ENCODE peak calls at places on chromosomes 4 and X, in five cellular contexts. Y is transverse colon, J is endothelial cell, O is HAP-1, I is brain microvascular endothelial cell. S is an unnamed sample.
A peak's percentile ranks its signal among the peaks of the same experiment; 100 is the strongest.

GRCh38 chr4:80125252-80126177 is 52.5 kb upstream of the ANTXR2 start:
- DNase-seq in J (peak; percentile 6), I (no peak), O (no peak), Y (peak; percentile 8), S (no peak)

GRCh38 chrX:46770817-46771163 is 11.9 kb upstream of the SLC9A7 start:
- DNase-seq in I (peak; percentile 82), Y (no peak), O (no peak), J (no peak), S (no peak)

GRCh38 chr4:70158576-70158975 is 4.5 kb downstream of the PRR27 start:
- DNase-seq in O (no peak), Y (no peak), J (no peak), I (no peak), S (peak; percentile 66)

GRCh38 chr4:40086421-40086820 is 29.8 kb downstream of the N4BP2 start:
- DNase-seq in J (no peak), Y (no peak), I (no peak), O (no peak), S (no peak)

GRCh38 chrX:8341814-8342590 is 122.6 kb upstream of the VCX3B start:
- DNase-seq in O (no peak), J (no peak), I (no peak), Y (no peak), S (no peak)

GRCh38 chr4:94757192-94758140 is at the start of gene BMPR1B:
- DNase-seq in J (peak; percentile 36), O (peak; percentile 74), Y (no peak), I (peak; percentile 46), S (no peak)

GRCh38 chr4:139745111-139745639 is 79.6 kb downstream of the MGST2 start:
- DNase-seq in Y (no peak), O (no peak), J (no peak), I (no peak), S (no peak)

GRCh38 chr4:123144626-123145025 is 222.2 kb upstream of the NUDT6 start:
- DNase-seq in I (no peak), J (no peak), O (no peak), Y (no peak), S (no peak)

S was measured in stomach.